ENCODE peak calls at places on chromosomes 13 and 19, in six cellular contexts. B is coronary artery, E is GM12865, D is HL-60, X is activated B cell treated with CpG ODN at 0.5 μM for 24 hours, G is neural progenitor cell. W is an unnamed sample.

GRCh38 chr19:55062735-55063491 is at the start of gene RDH13:
- DNase-seq in E (peak), G (peak), B (peak), D (peak), X (peak), W (peak)

GRCh38 chr13:24007979-24008620 is 110.8 kb upstream of the C1QTNF9B start:
- DNase-seq in E (no peak), B (no peak), D (no peak), X (no peak), G (no peak), W (no peak)

GRCh38 chr13:84630486-84630885 is 748.2 kb upstream of the SLITRK1 start:
- DNase-seq in G (no peak), B (no peak), D (no peak), X (no peak), E (no peak), W (no peak)

GRCh38 chr13:95235199-95235726 is 66.0 kb downstream of the ABCC4 start:
- DNase-seq in B (no peak), G (no peak), X (no peak), E (no peak), D (no peak), W (no peak)

GRCh38 chr13:36154567-36155231 is 23.5 kb upstream of the DCLK1 start:
- DNase-seq in D (no peak), E (no peak), X (no peak), B (no peak), G (peak), W (no peak)

GRCh38 chr13:110478405-110479214 is 82.9 kb downstream of the RAB20 start:
- DNase-seq in D (no peak), G (no peak), B (no peak), E (no peak), X (no peak), W (no peak)

GRCh38 chr13:91359566-91359965 is 12.1 kb downstream of the MIR17HG start:
- DNase-seq in G (no peak), B (no peak), D (no peak), X (no peak), E (no peak), W (no peak)

GRCh38 chr13:40982772-40983171 is 36.3 kb downstream of the ELF1 start:
- DNase-seq in G (no peak), B (no peak), X (no peak), D (peak), E (peak), W (no peak)

GRCh38 chr13:75038315-75038881 is 443.6 kb downstream of the TBC1D4 start:
- DNase-seq in X (no peak), D (no peak), B (no peak), E (no peak), G (no peak), W (no peak)

GRCh38 chr19:47762615-47763308 is 15.7 kb upstream of the SELENOW start:
- DNase-seq in B (no peak), E (no peak), G (no peak), X (no peak), D (no peak), W (no peak)

GRCh38 chr13:43316997-43317396 is 293.6 kb downstream of the DNAJC15 start:
- DNase-seq in G (peak), B (no peak), X (no peak), E (peak), D (peak), W (no peak)

GRCh38 chr13:72536668-72537399 is 190.6 kb downstream of the MZT1 start:
- DNase-seq in B (no peak), E (no peak), D (no peak), X (no peak), G (no peak), W (no peak)

GRCh38 chr13:36163303-36163702 is 32.1 kb upstream of the DCLK1 start:
- DNase-seq in E (no peak), B (no peak), D (no peak), G (no peak), X (no peak), W (no peak)

GRCh38 chr13:110652755-110653154 is 37.4 kb downstream of the NAXD start:
- DNase-seq in D (no peak), E (no peak), G (no peak), B (no peak), X (no peak), W (no peak)

GRCh38 chr13:83882626-83882959 is 319 bp upstream of the SLITRK1 start:
- DNase-seq in B (no peak), D (no peak), E (no peak), X (no peak), G (no peak), W (no peak)

GRCh38 chr13:74026753-74027152 is 107.5 kb downstream of the KLF12 start:
- DNase-seq in G (no peak), D (no peak), B (no peak), E (peak), X (peak), W (no peak)

GRCh38 chr19:5804516-5805464 is at the start of gene NRTN:
- DNase-seq in E (no peak), B (no peak), X (peak), D (no peak), G (peak), W (no peak)

GRCh38 chr13:20489185-20489820 is 36.4 kb downstream of the CRYL1 start:
- DNase-seq in E (no peak), B (no peak), G (no peak), D (no peak), X (no peak), W (no peak)
- TF ChIP-seq CTCF in E (no peak), B (no peak), G (no peak), D (no peak), X (no peak), W (peak)

GRCh38 chr19:37718357-37718756 is 1.2 kb downstream of the ZNF607 start:
- DNase-seq in B (no peak), D (no peak), G (peak), X (no peak), E (no peak), W (no peak)

GRCh38 chr19:37719111-37719926 is at the start of gene ZNF607:
- DNase-seq in D (peak), B (peak), X (peak), E (peak), G (peak), W (peak)

GRCh38 chr19:37716140-37716539 is 3.4 kb downstream of the ZNF607 start:
- DNase-seq in X (no peak), G (no peak), D (no peak), E (no peak), B (no peak), W (no peak)

GRCh38 chr19:37725181-37725580 is 5.6 kb upstream of the ZNF607 start:
- DNase-seq in G (no peak), D (no peak), X (no peak), E (no peak), B (no peak), W (no peak)

GRCh38 chr19:37719927-37720265 is 335 bp upstream of the ZNF607 start:
- DNase-seq in X (no peak), E (no peak), B (no peak), G (no peak), D (no peak), W (no peak)
- TF ChIP-seq CTCF in X (no peak), E (no peak), B (peak), G (peak), D (no peak), W (peak)

GRCh38 chr19:1466461-1467227 is 12.4 kb downstream of the C19orf25 start:
- DNase-seq in E (no peak), B (no peak), G (peak), D (no peak), X (no peak), W (no peak)

GRCh38 chr19:1467228-1467511 is 11.8 kb downstream of the C19orf25 start:
- DNase-seq in E (no peak), X (no peak), D (no peak), G (no peak), B (no peak), W (no peak)

GRCh38 chr19:1466018-1466460 is 13.0 kb downstream of the C19orf25 start:
- DNase-seq in G (no peak), E (no peak), X (no peak), D (no peak), B (no peak), W (no peak)

GRCh38 chr19:1467512-1468273 is 11.3 kb downstream of the C19orf25 start:
- DNase-seq in D (no peak), B (no peak), X (no peak), G (peak), E (no peak), W (no peak)

GRCh38 chr19:1465191-1466016 is 13.6 kb downstream of the C19orf25 start:
- DNase-seq in D (no peak), E (no peak), X (no peak), G (peak), B (no peak), W (no peak)
- TF ChIP-seq CTCF in D (peak), E (no peak), X (no peak), G (no peak), B (peak), W (peak)

GRCh38 chr19:42872608-42873007 is 6.9 kb downstream of the PSG1 start:
- DNase-seq in G (no peak), E (no peak), D (no peak), X (no peak), B (no peak), W (no peak)
- TF ChIP-seq CTCF in G (no peak), E (no peak), D (no peak), X (no peak), B (no peak), W (peak)

DNA sequence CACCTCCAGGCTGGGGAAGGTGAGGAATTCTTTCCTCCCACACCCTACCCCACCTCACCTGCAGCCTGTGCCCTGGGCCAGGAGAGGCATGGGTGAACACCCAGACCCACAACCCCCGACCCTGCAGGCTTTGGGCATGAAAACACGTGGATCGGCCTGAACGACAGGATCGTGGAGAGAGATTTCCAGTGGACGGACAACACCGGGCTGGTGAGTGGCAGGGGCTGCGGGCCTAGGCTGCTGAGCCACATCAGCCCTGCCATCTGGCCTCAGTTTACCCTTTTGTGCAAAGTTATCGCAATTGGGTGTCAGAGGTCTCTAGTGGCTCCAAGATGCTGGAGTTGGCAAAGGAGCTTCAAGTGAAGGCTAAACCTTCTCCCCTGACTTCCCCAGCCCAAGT is 28.7 kb downstream of the NCAN start:
- DNase-seq in E (no peak), D (no peak), G (no peak), X (no peak), B (no peak), W (no peak)
- TF ChIP-seq CTCF in E (no peak), D (no peak), G (no peak), X (no peak), B (no peak), W (no peak)

W was measured in HFFc6.